ENCODE peak calls at places on chromosomes 6 and 20, in seven cellular contexts. U is HT1080; S is mucosa of descending colon; A is central memory CD4-positive, alpha-beta T cell; D is left colon; J is CD8-positive, alpha-beta T cell; Z is Panc1. O is an unnamed sample.

GRCh38 chr20:16004108-16004854 is 569.0 kb downstream of the KIF16B start:
- DNase-seq in S (no peak), A (no peak), D (no peak), Z (no peak), U (no peak), J (no peak), O (peak; percentile 70)

GRCh38 chr6:11586117-11586516 is 48.6 kb downstream of the TMEM170B start:
- DNase-seq in J (no peak), A (no peak), U (no peak), Z (no peak), S (no peak), D (no peak), O (no peak)

GRCh38 chr20:58722877-58723627 is 30.5 kb downstream of the NPEPL1 start:
- DNase-seq in U (no peak), J (no peak), Z (no peak), D (no peak), A (no peak), S (no peak), O (no peak)

GRCh38 chr6:70673601-70674000 is 5.9 kb downstream of the SMAP1 start:
- DNase-seq in J (no peak), S (no peak), A (no peak), D (no peak), Z (no peak), U (peak; percentile 20), O (no peak)

GRCh38 chr20:59605691-59606364 is 1.5 kb downstream of the PHACTR3 start:
- DNase-seq in S (no peak), D (no peak), A (no peak), J (no peak), U (no peak), Z (no peak), O (no peak)

GRCh38 chr20:23147964-23148720 is 62.0 kb upstream of the CD93 start:
- DNase-seq in J (no peak), D (no peak), S (no peak), A (no peak), U (peak; percentile 84), Z (peak; percentile 86), O (peak; percentile 54)

GRCh38 chr6:29811377-29811776 is 16.2 kb upstream of the HLA-G start:
- DNase-seq in D (no peak), J (no peak), Z (no peak), A (no peak), U (no peak), S (no peak), O (no peak)

GRCh38 chr6:31525932-31526591 is 2.7 kb upstream of the MCCD1 start:
- DNase-seq in A (no peak), U (peak; percentile 47), S (no peak), J (no peak), D (no peak), Z (no peak), O (no peak)

GRCh38 chr6:170144952-170145587 is 145.8 kb downstream of the DLL1 start:
- DNase-seq in S (no peak), D (no peak), U (no peak), J (no peak), A (no peak), Z (no peak), O (no peak)

O was measured in stomach.